ENCODE peak calls at places on chromosomes 2 and 18, in ten cellular contexts. One of them, this sample, is unnamed. For H3K27me3, the result is how much of the 10 kb centered on the place peaks cover.

GRCh38 chr2:75862547-75862946 is 151.8 kb upstream of the GCFC2 start:
- DNase-seq in IMR-90: no peak
- DNase-seq in psoas muscle: no peak
- DNase-seq in heart right ventricle: no peak
- DNase-seq in right atrium auricular region: no peak
- DNase-seq in heart left ventricle: no peak
- DNase-seq in tibial artery: no peak
- DNase-seq in fibroblast of lung: no peak
- DNase-seq in GM23338: no peak
- DNase-seq in body of pancreas: no peak
- DNase-seq in this sample: no peak

GRCh38 chr2:191933307-191934105 is 86.6 kb upstream of the CAVIN2 start:
- DNase-seq in IMR-90: peak
- DNase-seq in psoas muscle: no peak
- DNase-seq in heart right ventricle: no peak
- DNase-seq in right atrium auricular region: no peak
- DNase-seq in heart left ventricle: no peak
- DNase-seq in tibial artery: no peak
- DNase-seq in fibroblast of lung: no peak
- DNase-seq in GM23338: no peak
- DNase-seq in body of pancreas: no peak
- DNase-seq in this sample: peak

GRCh38 chr2:102266204-102266603 is 45.2 kb upstream of the IL1RL1 start:
- DNase-seq in IMR-90: no peak
- DNase-seq in psoas muscle: peak
- DNase-seq in heart right ventricle: no peak
- DNase-seq in right atrium auricular region: no peak
- DNase-seq in heart left ventricle: no peak
- DNase-seq in tibial artery: no peak
- DNase-seq in fibroblast of lung: no peak
- DNase-seq in GM23338: no peak
- DNase-seq in body of pancreas: no peak
- DNase-seq in this sample: no peak

GRCh38 chr2:177535968-177536514 is 143.5 kb downstream of the AGPS start:
- DNase-seq in IMR-90: no peak
- DNase-seq in psoas muscle: no peak
- DNase-seq in heart right ventricle: no peak
- DNase-seq in right atrium auricular region: no peak
- DNase-seq in heart left ventricle: no peak
- DNase-seq in tibial artery: no peak
- DNase-seq in fibroblast of lung: no peak
- DNase-seq in GM23338: peak
- DNase-seq in body of pancreas: no peak
- DNase-seq in this sample: no peak

GRCh38 chr2:81276595-81276994 is 972.0 kb upstream of the LRRTM1 start:
- DNase-seq in IMR-90: no peak
- DNase-seq in psoas muscle: no peak
- DNase-seq in heart right ventricle: no peak
- DNase-seq in right atrium auricular region: no peak
- DNase-seq in heart left ventricle: no peak
- DNase-seq in tibial artery: no peak
- DNase-seq in fibroblast of lung: no peak
- DNase-seq in GM23338: no peak
- DNase-seq in body of pancreas: no peak
- DNase-seq in this sample: no peak

GRCh38 chr18:6156446-6156845 is 258.3 kb downstream of the L3MBTL4 start:
- DNase-seq in IMR-90: no peak
- DNase-seq in psoas muscle: no peak
- DNase-seq in heart right ventricle: no peak
- DNase-seq in right atrium auricular region: no peak
- DNase-seq in heart left ventricle: no peak
- DNase-seq in tibial artery: no peak
- DNase-seq in fibroblast of lung: no peak
- DNase-seq in GM23338: no peak
- DNase-seq in body of pancreas: no peak
- DNase-seq in this sample: no peak

GRCh38 chr2:235709124-235709813 is 215.4 kb downstream of the AGAP1 start:
- DNase-seq in IMR-90: peak
- DNase-seq in psoas muscle: no peak
- DNase-seq in heart right ventricle: no peak
- DNase-seq in right atrium auricular region: no peak
- DNase-seq in heart left ventricle: no peak
- DNase-seq in tibial artery: no peak
- DNase-seq in fibroblast of lung: peak
- DNase-seq in GM23338: no peak
- DNase-seq in body of pancreas: no peak
- DNase-seq in this sample: peak

GRCh38 chr2:8701980-8702379 is 20.1 kb downstream of the ID2 start:
- DNase-seq in IMR-90: no peak
- DNase-seq in psoas muscle: no peak
- DNase-seq in heart right ventricle: no peak
- DNase-seq in right atrium auricular region: no peak
- DNase-seq in heart left ventricle: no peak
- DNase-seq in tibial artery: no peak
- DNase-seq in fibroblast of lung: no peak
- DNase-seq in GM23338: no peak
- DNase-seq in body of pancreas: no peak
- DNase-seq in this sample: no peak

GRCh38 chr2:207202645-207203044 is 36.9 kb upstream of the KLF7 start:
- DNase-seq in IMR-90: peak
- DNase-seq in psoas muscle: no peak
- DNase-seq in heart right ventricle: no peak
- DNase-seq in right atrium auricular region: no peak
- DNase-seq in heart left ventricle: no peak
- DNase-seq in tibial artery: no peak
- DNase-seq in fibroblast of lung: peak
- DNase-seq in GM23338: peak
- DNase-seq in body of pancreas: no peak
- DNase-seq in this sample: peak

GRCh38 chr2:187129306-187129705 is 280.3 kb upstream of the ZSWIM2 start:
- DNase-seq in IMR-90: no peak
- DNase-seq in psoas muscle: no peak
- DNase-seq in heart right ventricle: no peak
- DNase-seq in right atrium auricular region: no peak
- DNase-seq in heart left ventricle: no peak
- DNase-seq in tibial artery: no peak
- DNase-seq in fibroblast of lung: no peak
- DNase-seq in GM23338: no peak
- DNase-seq in body of pancreas: no peak
- DNase-seq in this sample: no peak

GRCh38 chr2:187129866-187130265 is 280.9 kb upstream of the ZSWIM2 start:
- DNase-seq in IMR-90: no peak
- DNase-seq in psoas muscle: no peak
- DNase-seq in heart right ventricle: no peak
- DNase-seq in right atrium auricular region: no peak
- DNase-seq in heart left ventricle: no peak
- DNase-seq in tibial artery: no peak
- DNase-seq in fibroblast of lung: no peak
- DNase-seq in GM23338: no peak
- DNase-seq in body of pancreas: no peak
- DNase-seq in this sample: no peak

GRCh38 chr2:187124514-187124913 is 275.5 kb upstream of the ZSWIM2 start:
- DNase-seq in IMR-90: no peak
- DNase-seq in psoas muscle: peak
- DNase-seq in heart right ventricle: no peak
- DNase-seq in right atrium auricular region: peak
- DNase-seq in heart left ventricle: no peak
- DNase-seq in tibial artery: no peak
- DNase-seq in fibroblast of lung: no peak
- DNase-seq in GM23338: no peak
- DNase-seq in body of pancreas: no peak
- DNase-seq in this sample: no peak

DNA sequence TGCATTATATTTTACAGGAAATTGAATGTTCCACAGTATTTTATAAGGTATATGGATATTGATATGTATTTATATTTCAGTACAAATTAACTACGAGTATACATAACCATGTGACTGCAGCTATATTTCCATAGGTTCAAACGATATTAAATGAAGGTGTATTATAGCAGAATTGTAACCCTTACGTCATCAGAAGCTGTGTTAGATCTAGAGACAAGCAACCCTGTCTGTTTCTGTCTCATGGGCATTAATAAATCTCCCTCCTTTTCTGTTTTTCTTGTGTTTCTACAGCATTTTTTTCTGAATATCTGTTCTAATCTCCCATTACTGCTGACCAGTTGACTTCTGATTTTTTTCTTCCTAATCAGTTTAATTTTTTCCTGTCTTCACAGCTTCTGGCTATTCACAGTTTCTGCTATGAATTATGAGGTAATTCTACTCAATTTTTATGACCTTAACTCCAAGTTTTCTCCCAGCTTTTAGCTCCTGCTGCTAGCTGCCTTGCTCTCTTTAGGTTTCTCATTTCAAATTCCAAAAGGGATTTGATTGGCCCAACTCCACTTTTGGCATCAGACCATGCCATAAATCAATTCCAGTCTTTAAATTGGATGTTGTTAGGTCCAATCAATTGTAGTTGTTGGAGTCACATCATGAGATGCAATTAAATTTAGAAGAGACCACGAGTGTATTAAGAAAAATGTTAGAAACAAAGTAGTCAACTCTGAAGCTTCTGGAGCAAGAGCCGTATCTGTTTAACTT is 277.5 kb upstream of the ZSWIM2 start:
- DNase-seq in IMR-90: no peak
- DNase-seq in psoas muscle: no peak
- DNase-seq in heart right ventricle: no peak
- DNase-seq in right atrium auricular region: no peak
- DNase-seq in heart left ventricle: no peak
- DNase-seq in tibial artery: no peak
- DNase-seq in fibroblast of lung: no peak
- DNase-seq in GM23338: no peak
- DNase-seq in body of pancreas: no peak
- DNase-seq in this sample: no peak
- H3K27me3 ChIP-seq in IMR-90: under half
- H3K27me3 ChIP-seq in psoas muscle: under half
- H3K27me3 ChIP-seq in heart right ventricle: under half
- H3K27me3 ChIP-seq in right atrium auricular region: under half
- H3K27me3 ChIP-seq in heart left ventricle: under half
- H3K27me3 ChIP-seq in tibial artery: under half
- H3K27me3 ChIP-seq in fibroblast of lung: under half
- H3K27me3 ChIP-seq in GM23338: under half
- H3K27me3 ChIP-seq in body of pancreas: under half
- H3K27me3 ChIP-seq in this sample: under half

DNA sequence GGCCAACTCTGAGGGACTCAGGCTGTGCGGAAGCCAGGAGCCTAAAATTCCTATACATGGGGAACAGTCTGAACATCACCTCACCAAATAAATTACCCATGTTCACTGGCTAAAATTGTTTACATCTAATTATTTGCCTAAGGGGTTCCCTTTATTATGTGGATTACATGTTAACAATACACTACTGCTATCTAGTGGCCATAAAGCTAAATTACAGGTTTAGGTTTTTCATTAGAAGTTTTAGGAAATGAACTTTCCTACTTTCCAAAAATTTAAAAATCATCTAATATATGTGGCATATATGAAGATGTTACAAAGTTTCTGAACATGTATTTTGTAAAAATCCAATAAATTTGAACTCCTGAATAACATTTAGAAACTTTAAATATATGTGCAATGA is 40.3 kb downstream of the PLA2R1 start:
- DNase-seq in IMR-90: no peak
- DNase-seq in psoas muscle: no peak
- DNase-seq in heart right ventricle: no peak
- DNase-seq in right atrium auricular region: no peak
- DNase-seq in heart left ventricle: no peak
- DNase-seq in tibial artery: no peak
- DNase-seq in fibroblast of lung: peak
- DNase-seq in GM23338: peak
- DNase-seq in body of pancreas: no peak
- DNase-seq in this sample: no peak
- TF ChIP-seq CTCF in IMR-90: peak
- TF ChIP-seq CTCF in psoas muscle: peak
- TF ChIP-seq CTCF in heart right ventricle: no peak
- TF ChIP-seq CTCF in right atrium auricular region: no peak
- TF ChIP-seq CTCF in heart left ventricle: peak
- TF ChIP-seq CTCF in tibial artery: no peak
- TF ChIP-seq CTCF in fibroblast of lung: no peak
- TF ChIP-seq CTCF in GM23338: peak
- TF ChIP-seq CTCF in body of pancreas: peak
- TF ChIP-seq CTCF in this sample: peak

GRCh38 chr2:19360266-19360665 is 1.8 kb upstream of the OSR1 start:
- DNase-seq in IMR-90: no peak
- DNase-seq in psoas muscle: no peak
- DNase-seq in heart right ventricle: no peak
- DNase-seq in right atrium auricular region: no peak
- DNase-seq in heart left ventricle: no peak
- DNase-seq in tibial artery: no peak
- DNase-seq in fibroblast of lung: no peak
- DNase-seq in GM23338: no peak
- DNase-seq in body of pancreas: no peak
- DNase-seq in this sample: no peak
- H3K27me3 ChIP-seq in IMR-90: under half
- H3K27me3 ChIP-seq in psoas muscle: under half
- H3K27me3 ChIP-seq in heart right ventricle: half or more
- H3K27me3 ChIP-seq in right atrium auricular region: under half
- H3K27me3 ChIP-seq in heart left ventricle: half or more
- H3K27me3 ChIP-seq in tibial artery: under half
- H3K27me3 ChIP-seq in fibroblast of lung: under half
- H3K27me3 ChIP-seq in GM23338: half or more
- H3K27me3 ChIP-seq in body of pancreas: under half
- H3K27me3 ChIP-seq in this sample: half or more

GRCh38 chr2:36705326-36706020 is 9.0 kb downstream of the VIT start:
- DNase-seq in IMR-90: no peak
- DNase-seq in psoas muscle: peak
- DNase-seq in heart right ventricle: no peak
- DNase-seq in right atrium auricular region: no peak
- DNase-seq in heart left ventricle: no peak
- DNase-seq in tibial artery: no peak
- DNase-seq in fibroblast of lung: no peak
- DNase-seq in GM23338: no peak
- DNase-seq in body of pancreas: no peak
- DNase-seq in this sample: peak

GRCh38 chr2:36706451-36706850 is 9.9 kb downstream of the VIT start:
- DNase-seq in IMR-90: no peak
- DNase-seq in psoas muscle: no peak
- DNase-seq in heart right ventricle: no peak
- DNase-seq in right atrium auricular region: no peak
- DNase-seq in heart left ventricle: no peak
- DNase-seq in tibial artery: no peak
- DNase-seq in fibroblast of lung: no peak
- DNase-seq in GM23338: no peak
- DNase-seq in body of pancreas: no peak
- DNase-seq in this sample: no peak

GRCh38 chr2:36707050-36707449 is 10.5 kb downstream of the VIT start:
- DNase-seq in IMR-90: peak
- DNase-seq in psoas muscle: peak
- DNase-seq in heart right ventricle: no peak
- DNase-seq in right atrium auricular region: peak
- DNase-seq in heart left ventricle: peak
- DNase-seq in tibial artery: no peak
- DNase-seq in fibroblast of lung: no peak
- DNase-seq in GM23338: no peak
- DNase-seq in body of pancreas: no peak
- DNase-seq in this sample: peak

GRCh38 chr2:36706021-36706328 is 9.5 kb downstream of the VIT start:
- DNase-seq in IMR-90: no peak
- DNase-seq in psoas muscle: peak
- DNase-seq in heart right ventricle: no peak
- DNase-seq in right atrium auricular region: no peak
- DNase-seq in heart left ventricle: no peak
- DNase-seq in tibial artery: no peak
- DNase-seq in fibroblast of lung: no peak
- DNase-seq in GM23338: no peak
- DNase-seq in body of pancreas: no peak
- DNase-seq in this sample: no peak

GRCh38 chr2:36708119-36708741 is 11.7 kb downstream of the VIT start:
- DNase-seq in IMR-90: peak
- DNase-seq in psoas muscle: no peak
- DNase-seq in heart right ventricle: no peak
- DNase-seq in right atrium auricular region: peak
- DNase-seq in heart left ventricle: no peak
- DNase-seq in tibial artery: no peak
- DNase-seq in fibroblast of lung: no peak
- DNase-seq in GM23338: no peak
- DNase-seq in body of pancreas: no peak
- DNase-seq in this sample: peak
- TF ChIP-seq CTCF in IMR-90: no peak
- TF ChIP-seq CTCF in psoas muscle: no peak
- TF ChIP-seq CTCF in heart right ventricle: no peak
- TF ChIP-seq CTCF in right atrium auricular region: peak
- TF ChIP-seq CTCF in heart left ventricle: no peak
- TF ChIP-seq CTCF in tibial artery: no peak
- TF ChIP-seq CTCF in fibroblast of lung: peak
- TF ChIP-seq CTCF in GM23338: no peak
- TF ChIP-seq CTCF in body of pancreas: no peak
- TF ChIP-seq CTCF in this sample: peak